ENCODE peak calls at places on chromosome 20, in seven cellular contexts. P is epithelial cell of esophagus; D is activated naive CD8-positive, alpha-beta T cell treated with anti-CD3 and anti-CD28 coated beads, Interleukin-2, amount 50 U/mL, for 24 hours; M is HTR-8/SVneo; T is Peyer's patch; G is NCI-H69; X is activated CD4-positive, CD25-positive, alpha-beta regulatory T cell. O is an unnamed sample.

GRCh38 chr20:64220891-64221527 is 34.5 kb upstream of the PCMTD2 start:
- DNase-seq in P (no peak), G (no peak), T (no peak), M (no peak), X (no peak), D (no peak), O (no peak)

GRCh38 chr20:51456511-51457280 is 85.8 kb downstream of the NFATC2 start:
- DNase-seq in M (peak; percentile 99), D (no peak), P (peak; percentile 97), G (peak; percentile 69), X (no peak), T (peak; percentile 89), O (peak; percentile 16)

GRCh38 chr20:57960803-57961575 is 251.2 kb upstream of the PMEPA1 start:
- DNase-seq in G (peak; percentile 55), D (no peak), T (no peak), X (no peak), M (no peak), P (no peak), O (no peak)

GRCh38 chr20:31559704-31560093 is 45.4 kb upstream of the ID1 start:
- DNase-seq in M (no peak), P (no peak), X (no peak), G (no peak), D (no peak), T (no peak), O (no peak)

GRCh38 chr20:62155428-62156253 is 12.1 kb downstream of the SS18L1 start:
- DNase-seq in G (no peak), D (no peak), P (peak; percentile 85), T (no peak), X (no peak), M (peak; percentile 85), O (no peak)

GRCh38 chr20:61842011-61842410 is 223.7 kb downstream of the TAF4 start:
- DNase-seq in P (no peak), T (peak; percentile 15), G (no peak), M (no peak), D (no peak), X (no peak), O (peak; percentile 8)

GRCh38 chr20:40948352-40949267 is 80.0 kb upstream of the TOP1 start:
- DNase-seq in T (no peak), X (no peak), D (no peak), G (no peak), M (no peak), P (peak; percentile 51), O (no peak)

GRCh38 chr20:21702001-21702400 is 3.5 kb upstream of the PAX1 start:
- DNase-seq in X (no peak), G (no peak), D (no peak), P (no peak), T (no peak), M (no peak), O (no peak)

GRCh38 chr20:10550204-10551118 is 115.4 kb downstream of the SLX4IP start:
- DNase-seq in M (no peak), P (no peak), D (peak; percentile 10), G (no peak), T (no peak), X (no peak), O (no peak)

GRCh38 chr20:17627101-17627950 is 54.7 kb downstream of the RRBP1 start:
- DNase-seq in P (no peak), T (peak; percentile 42), M (no peak), D (no peak), X (no peak), G (no peak), O (no peak)

GRCh38 chr20:19624221-19624620 is 133.8 kb upstream of the RIN2 start:
- DNase-seq in G (no peak), D (no peak), X (no peak), M (no peak), T (no peak), P (no peak), O (no peak)

GRCh38 chr20:46071573-46071972 is 18.2 kb downstream of the NCOA5 start:
- DNase-seq in G (no peak), D (no peak), P (no peak), M (no peak), X (no peak), T (no peak), O (no peak)

GRCh38 chr20:61289166-61289565 is 37.1 kb downstream of the CDH4 start:
- DNase-seq in T (no peak), G (no peak), M (no peak), X (no peak), D (no peak), P (no peak), O (no peak)

GRCh38 chr20:54020868-54021267 is 49.5 kb downstream of the BCAS1 start:
- DNase-seq in G (no peak), X (no peak), M (no peak), T (no peak), P (no peak), D (no peak), O (no peak)

GRCh38 chr20:14344746-14345145 is 7.3 kb upstream of the FLRT3 start:
- DNase-seq in P (no peak), T (no peak), G (peak; percentile 45), D (no peak), M (no peak), X (no peak), O (peak; percentile 91)

GRCh38 chr20:54364365-54364764 is 111.0 kb upstream of the DOK5 start:
- DNase-seq in X (no peak), D (no peak), M (no peak), T (no peak), G (no peak), P (no peak), O (no peak)

GRCh38 chr20:5776074-5776473 is 25.9 kb downstream of the SHLD1 start:
- DNase-seq in M (no peak), G (no peak), P (no peak), X (no peak), T (no peak), D (no peak), O (no peak)

O was measured in DMS53.